ENCODE peak calls at places on chromosomes 5 and 9, in eight cellular contexts. X is AG09309, J is body of pancreas, S is spleen, A is heart left ventricle, U is kidney, Z is HL-60, G is foreskin fibroblast. L is an unnamed sample.

GRCh38 chr5:140342287-140342686 is 4.1 kb downstream of the HBEGF start:
- DNase-seq in X (no peak), J (no peak), S (peak), A (no peak), U (no peak), Z (peak), G (no peak), L (no peak)

GRCh38 chr5:120293796-120294195 is 170.3 kb upstream of the PRR16 start:
- DNase-seq in X (peak), J (no peak), S (no peak), A (no peak), U (no peak), Z (no peak), G (peak), L (no peak)

GRCh38 chr9:12798066-12798770 is 23.4 kb downstream of the LURAP1L start:
- DNase-seq in X (no peak), J (no peak), S (no peak), A (no peak), U (no peak), Z (no peak), G (peak), L (no peak)

GRCh38 chr5:157245477-157245876 is 20.4 kb upstream of the CYFIP2 start:
- DNase-seq in X (no peak), J (no peak), S (no peak), A (no peak), U (no peak), Z (no peak), G (no peak), L (no peak)

GRCh38 chr9:136577941-136578619 is 32.2 kb upstream of the NOTCH1 start:
- DNase-seq in X (no peak), J (no peak), S (no peak), A (no peak), U (peak), Z (no peak), G (no peak), L (peak)

GRCh38 chr5:89546658-89547057 is 663.7 kb upstream of the MEF2C start:
- DNase-seq in X (no peak), J (no peak), S (no peak), A (no peak), U (no peak), Z (no peak), G (no peak), L (no peak)

GRCh38 chr5:14321936-14322335 is 178.8 kb downstream of the TRIO start:
- DNase-seq in X (no peak), J (no peak), S (no peak), A (no peak), U (no peak), Z (no peak), G (no peak), L (no peak)

GRCh38 chr5:154653764-154654483 is 101.3 kb upstream of the LARP1 start:
- DNase-seq in X (no peak), J (peak), S (peak), A (no peak), U (no peak), Z (no peak), G (no peak), L (no peak)

GRCh38 chr5:98433022-98433421 is 340.4 kb upstream of the RGMB start:
- DNase-seq in X (no peak), J (no peak), S (no peak), A (no peak), U (no peak), Z (no peak), G (no peak), L (no peak)

GRCh38 chr9:14480561-14480960 is 166.6 kb upstream of the NFIB start:
- DNase-seq in X (no peak), J (no peak), S (no peak), A (no peak), U (no peak), Z (no peak), G (no peak), L (no peak)

GRCh38 chr5:1067141-1068121 is 44.4 kb downstream of the SLC12A7 start:
- DNase-seq in X (no peak), J (no peak), S (no peak), A (no peak), U (peak), Z (no peak), G (peak), L (no peak)

GRCh38 chr5:81601912-81602311 is 149.0 kb downstream of the SSBP2 start:
- DNase-seq in X (no peak), J (no peak), S (no peak), A (no peak), U (no peak), Z (no peak), G (peak), L (no peak)

DNA sequence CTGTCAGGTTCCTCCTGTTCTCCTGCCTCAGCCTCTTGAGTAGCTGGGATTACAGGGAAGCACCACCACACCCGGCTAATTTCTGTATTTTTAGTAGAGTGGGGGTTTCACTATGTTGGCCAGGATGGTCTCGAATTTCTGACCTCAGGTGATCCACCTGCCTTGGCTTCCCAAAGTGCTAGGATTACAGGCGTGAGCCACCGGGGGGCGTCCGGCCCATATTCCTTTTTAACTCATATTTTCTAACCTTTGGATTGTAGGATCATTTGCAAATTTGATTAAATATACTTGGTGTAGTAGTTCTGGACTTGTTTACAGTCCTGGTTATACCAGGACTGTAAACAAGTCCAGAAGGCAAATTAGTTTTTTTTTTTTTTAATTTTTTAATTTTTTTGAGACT is 4.3 kb downstream of the TCERG1 start:
- DNase-seq in X (no peak), J (no peak), S (no peak), A (no peak), U (no peak), Z (no peak), G (no peak), L (no peak)
- TF ChIP-seq CTCF in X (peak), J (no peak), S (no peak), A (no peak), U (no peak), Z (no peak), G (no peak), L (peak)

DNA sequence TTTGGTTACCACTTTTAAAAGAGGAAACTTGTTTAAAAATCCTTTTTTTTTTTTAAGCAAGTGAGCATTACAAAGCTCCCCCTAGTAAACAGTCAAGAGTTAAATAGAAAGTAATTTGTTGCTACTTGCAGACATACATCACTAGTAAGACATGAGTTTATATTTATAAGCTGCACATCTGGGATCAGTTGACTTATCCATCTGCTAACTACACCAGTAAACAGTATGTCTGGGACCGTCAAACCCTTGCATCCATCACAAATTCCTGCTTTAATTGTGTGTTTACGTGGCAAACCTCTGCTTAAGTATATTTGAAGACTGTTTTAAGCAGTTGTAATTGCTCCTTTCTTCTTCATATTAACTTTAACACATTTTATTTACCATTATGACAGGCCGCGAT is 146.8 kb downstream of the EBF1 start:
- DNase-seq in X (no peak), J (no peak), S (no peak), A (no peak), U (no peak), Z (no peak), G (peak), L (no peak)
- H3K4me3 ChIP-seq in X (no peak), J (no peak), S (no peak), A (no peak), U (no peak), Z (no peak), G (no peak), L (no peak)

DNA sequence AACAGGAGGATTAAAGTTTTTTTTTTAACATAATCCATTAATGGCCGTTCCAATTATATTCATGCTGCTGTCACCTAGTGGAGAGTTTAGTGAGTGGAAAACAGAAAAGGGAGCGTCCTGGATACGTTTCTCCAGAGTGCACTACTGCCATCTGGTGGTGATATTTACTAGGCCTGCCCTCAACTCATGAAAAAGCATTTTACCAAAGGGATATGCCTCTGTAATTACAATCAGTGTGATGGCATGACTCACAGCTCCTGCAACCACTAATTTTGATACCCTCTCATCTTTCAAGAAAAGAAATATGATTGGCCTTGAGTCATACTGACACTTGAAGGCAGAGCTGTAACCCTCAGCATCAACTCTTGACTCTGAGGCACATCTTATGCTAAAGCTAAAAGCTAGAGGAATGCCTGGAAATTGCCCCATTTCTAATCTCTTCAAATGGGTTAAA is 20.1 kb downstream of the MINAR2 start:
- DNase-seq in X (peak), J (peak), S (no peak), A (peak), U (no peak), Z (peak), G (peak), L (peak)
- TF ChIP-seq CTCF in X (peak), J (peak), S (peak), A (peak), U (peak), Z (peak), G (peak), L (peak)

GRCh38 chr9:127976498-127976897 is 4.3 kb downstream of the EEIG1 start:
- DNase-seq in X (no peak), J (peak), S (no peak), A (no peak), U (peak), Z (no peak), G (no peak), L (no peak)
- H3K4me3 ChIP-seq in X (no peak), J (no peak), S (no peak), A (no peak), U (peak), Z (no peak), G (no peak), L (no peak)

GRCh38 chr5:54159153-54159836 is 151.1 kb downstream of the ARL15 start:
- DNase-seq in X (no peak), J (no peak), S (no peak), A (no peak), U (no peak), Z (peak), G (peak), L (no peak)
- TF ChIP-seq CTCF in X (no peak), J (no peak), S (no peak), A (peak), U (no peak), Z (peak), G (no peak), L (no peak)

DNA sequence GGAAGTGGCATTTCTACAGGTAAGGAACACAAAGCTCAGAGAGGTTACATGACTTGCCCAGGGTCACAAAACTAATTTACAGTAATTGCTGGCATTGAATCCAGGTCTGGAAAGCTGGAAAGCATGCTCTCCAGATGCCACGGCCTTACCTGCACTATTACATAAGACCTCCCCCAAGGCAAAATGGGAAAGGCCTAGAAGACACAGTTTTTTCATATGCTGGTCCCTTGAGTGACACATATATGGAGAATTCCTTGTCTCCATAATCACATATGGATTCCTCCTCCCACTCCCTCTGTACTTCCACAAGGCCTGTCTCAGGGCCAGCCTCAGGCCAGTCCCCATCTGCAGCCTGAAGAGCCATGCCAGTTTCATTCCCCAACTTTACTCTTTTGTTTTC is 28.5 kb upstream of the MEIKIN start:
- DNase-seq in X (no peak), J (no peak), S (no peak), A (no peak), U (no peak), Z (no peak), G (no peak), L (no peak)
- H3K4me3 ChIP-seq in X (no peak), J (no peak), S (no peak), A (no peak), U (no peak), Z (no peak), G (no peak), L (no peak)

GRCh38 chr5:78677777-78678668 is 29.5 kb upstream of the LHFPL2 start:
- DNase-seq in X (peak), J (peak), S (no peak), A (peak), U (peak), Z (no peak), G (peak), L (peak)
- TF ChIP-seq CTCF in X (peak), J (no peak), S (no peak), A (no peak), U (no peak), Z (no peak), G (no peak), L (no peak)

L was measured in retinal pigment epithelial cell.